ENCODE peak calls at places on chromosome 12, in five cellular contexts. E is HCT116; L is CD4-positive, CD25-positive, alpha-beta regulatory T cell; B is cardiac muscle cell; M is CD4-positive, alpha-beta memory T cell. V is an unnamed sample. For H3K27me3, the result is how much of the 10 kb centered on the place peaks cover.

GRCh38 chr12:107092669-107093546 is 441 bp downstream of the CRY1 start:
- DNase-seq in E (no peak), L (peak), B (no peak), M (peak), V (peak)

GRCh38 chr12:56633465-56634241 is 3.5 kb upstream of the BAZ2A start:
- DNase-seq in E (no peak), L (no peak), B (no peak), M (no peak), V (peak)

GRCh38 chr12:106144847-106145246 is 6.1 kb upstream of the NUAK1 start:
- DNase-seq in E (no peak), L (no peak), B (no peak), M (no peak), V (peak)

GRCh38 chr12:40098406-40099145 is 7.3 kb downstream of the SLC2A13 start:
- DNase-seq in E (no peak), L (no peak), B (no peak), M (no peak), V (no peak)

GRCh38 chr12:10741836-10742235 is 18.7 kb upstream of the YBX3 start:
- DNase-seq in E (no peak), L (no peak), B (no peak), M (no peak), V (no peak)

GRCh38 chr12:109592905-109593272 is 19.3 kb downstream of the MVK start:
- DNase-seq in E (no peak), L (no peak), B (no peak), M (no peak), V (no peak)

GRCh38 chr12:12167847-12168246 is 97.1 kb downstream of the BCL2L14 start:
- DNase-seq in E (no peak), L (no peak), B (no peak), M (no peak), V (no peak)

GRCh38 chr12:27575099-27575779 is 51.2 kb downstream of the PPFIBP1 start:
- DNase-seq in E (no peak), L (no peak), B (no peak), M (no peak), V (no peak)

GRCh38 chr12:45148017-45148416 is 67.9 kb upstream of the ANO6 start:
- DNase-seq in E (no peak), L (no peak), B (no peak), M (no peak), V (no peak)

GRCh38 chr12:98402081-98402480 is 113.3 kb upstream of the TMPO start:
- DNase-seq in E (peak), L (no peak), B (no peak), M (no peak), V (no peak)

GRCh38 chr12:102918840-102919239 is 1.8 kb upstream of the PAH start:
- DNase-seq in E (no peak), L (no peak), B (no peak), M (no peak), V (no peak)

GRCh38 chr12:102916252-102917025 is 605 bp downstream of the PAH start:
- DNase-seq in E (no peak), L (no peak), B (no peak), M (no peak), V (no peak)

GRCh38 chr12:102920271-102920670 is 3.2 kb upstream of the PAH start:
- DNase-seq in E (no peak), L (no peak), B (no peak), M (no peak), V (no peak)

GRCh38 chr12:102913453-102914226 is 3.4 kb downstream of the PAH start:
- DNase-seq in E (no peak), L (no peak), B (no peak), M (no peak), V (no peak)

DNA sequence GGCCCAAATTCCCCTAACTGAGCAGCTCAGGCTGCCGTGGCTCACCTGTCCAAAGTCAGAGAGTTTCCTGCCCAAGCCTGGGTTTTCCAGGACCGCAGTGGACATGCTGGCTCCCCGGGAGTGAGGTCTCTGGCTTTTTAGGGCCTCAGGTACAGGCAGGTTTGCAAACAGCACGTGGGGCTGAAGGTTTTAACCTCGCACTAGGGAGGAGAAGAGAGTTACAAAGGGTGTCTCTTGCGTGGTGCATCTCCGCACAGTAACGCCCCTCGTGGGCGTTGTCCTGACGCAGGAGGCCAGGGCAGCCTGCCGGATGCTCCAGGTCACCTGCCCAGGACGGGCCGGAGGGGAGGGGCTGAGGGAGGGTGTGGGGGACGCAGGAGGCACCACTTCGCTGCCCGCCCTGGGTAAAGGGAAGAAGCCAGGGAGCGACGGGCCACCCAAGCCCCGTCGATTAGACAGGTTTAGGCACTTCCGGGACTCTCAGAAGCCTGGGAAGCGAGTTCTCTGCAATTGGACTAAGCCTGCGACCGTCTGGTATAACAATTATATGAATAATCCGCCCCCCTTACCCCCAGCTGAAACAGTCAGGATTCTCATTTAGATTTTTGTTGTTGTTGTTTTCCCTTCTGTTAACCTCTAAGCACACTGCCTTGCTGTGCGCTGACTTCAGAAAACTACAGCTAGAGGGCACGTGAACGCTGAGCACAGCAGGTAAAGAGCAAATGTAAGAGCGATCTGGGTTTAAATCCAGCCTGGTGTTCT is at the start of gene PAH:
- DNase-seq in E (no peak), L (peak), B (no peak), M (no peak), V (no peak)
- H3K27ac ChIP-seq in E (no peak), L (no peak), B (no peak), M (no peak), V (no peak)

GRCh38 chr12:112183591-112184021 is 58.2 kb downstream of the TRAFD1 start:
- DNase-seq in E (no peak), L (no peak), B (no peak), M (no peak), V (no peak)
- H3K27me3 ChIP-seq in E (under half), L (under half), B (under half), M (under half), V (under half)

GRCh38 chr12:58450868-58451482 is 469.3 kb downstream of the LRIG3 start:
- DNase-seq in E (no peak), L (no peak), B (no peak), M (no peak), V (no peak)
- H3K27ac ChIP-seq in E (no peak), L (no peak), B (no peak), M (no peak), V (no peak)

GRCh38 chr12:110699591-110700445 is 10.9 kb upstream of the HVCN1 start:
- DNase-seq in E (no peak), L (no peak), B (peak), M (peak), V (no peak)
- H3K27me3 ChIP-seq in E (under half), L (under half), B (under half), M (under half), V (under half)

GRCh38 chr12:6218526-6218925 is 18.3 kb downstream of the CD9 start:
- DNase-seq in E (no peak), L (no peak), B (no peak), M (no peak), V (no peak)
- H3K27ac ChIP-seq in E (peak), L (no peak), B (no peak), M (no peak), V (no peak)